ENCODE peak calls at places on chromosomes 1 and 21, in four cellular contexts. One of them, this sample, is unnamed. For H3K9me3, the result is how much of the 10 kb centered on the place peaks cover.

GRCh38 chr1:107529511-107530149 is 388.8 kb downstream of the NTNG1 start:
- DNase-seq in body of pancreas: peak
- DNase-seq in GM23248: peak
- DNase-seq in aorta: no peak
- DNase-seq in this sample: no peak

GRCh38 chr1:226217273-226217672 is 6.2 kb upstream of the MIXL1 start:
- DNase-seq in GM23248: no peak
- DNase-seq in aorta: no peak
- DNase-seq in body of pancreas: no peak
- DNase-seq in this sample: no peak

GRCh38 chr1:33512612-33513011 is 40.2 kb downstream of the ZSCAN20 start:
- DNase-seq in GM23248: no peak
- DNase-seq in body of pancreas: no peak
- DNase-seq in aorta: no peak
- DNase-seq in this sample: no peak

GRCh38 chr1:174953657-174954435 is 45.9 kb upstream of the CACYBP start:
- DNase-seq in body of pancreas: no peak
- DNase-seq in aorta: no peak
- DNase-seq in GM23248: no peak
- DNase-seq in this sample: no peak

GRCh38 chr1:27634166-27634981 is 611 bp downstream of the FGR start:
- DNase-seq in body of pancreas: peak
- DNase-seq in aorta: no peak
- DNase-seq in GM23248: peak
- DNase-seq in this sample: peak

GRCh38 chr1:201020647-201021332 is 2.7 kb downstream of the KIF21B start:
- DNase-seq in body of pancreas: peak
- DNase-seq in aorta: no peak
- DNase-seq in GM23248: no peak
- DNase-seq in this sample: no peak

GRCh38 chr1:153360190-153360589 is 2.5 kb downstream of the S100A9 start:
- DNase-seq in aorta: no peak
- DNase-seq in GM23248: no peak
- DNase-seq in body of pancreas: no peak
- DNase-seq in this sample: no peak

GRCh38 chr21:44426663-44427191 is 28.6 kb upstream of the LRRC3 start:
- DNase-seq in aorta: peak
- DNase-seq in GM23248: no peak
- DNase-seq in body of pancreas: peak
- DNase-seq in this sample: peak

GRCh38 chr1:214401666-214402065 is 120.7 kb downstream of the SMYD2 start:
- DNase-seq in aorta: no peak
- DNase-seq in body of pancreas: no peak
- DNase-seq in GM23248: no peak
- DNase-seq in this sample: no peak

GRCh38 chr1:182392045-182393028 is 747 bp upstream of the GLUL start:
- DNase-seq in GM23248: peak
- DNase-seq in aorta: peak
- DNase-seq in body of pancreas: peak
- DNase-seq in this sample: peak

DNA sequence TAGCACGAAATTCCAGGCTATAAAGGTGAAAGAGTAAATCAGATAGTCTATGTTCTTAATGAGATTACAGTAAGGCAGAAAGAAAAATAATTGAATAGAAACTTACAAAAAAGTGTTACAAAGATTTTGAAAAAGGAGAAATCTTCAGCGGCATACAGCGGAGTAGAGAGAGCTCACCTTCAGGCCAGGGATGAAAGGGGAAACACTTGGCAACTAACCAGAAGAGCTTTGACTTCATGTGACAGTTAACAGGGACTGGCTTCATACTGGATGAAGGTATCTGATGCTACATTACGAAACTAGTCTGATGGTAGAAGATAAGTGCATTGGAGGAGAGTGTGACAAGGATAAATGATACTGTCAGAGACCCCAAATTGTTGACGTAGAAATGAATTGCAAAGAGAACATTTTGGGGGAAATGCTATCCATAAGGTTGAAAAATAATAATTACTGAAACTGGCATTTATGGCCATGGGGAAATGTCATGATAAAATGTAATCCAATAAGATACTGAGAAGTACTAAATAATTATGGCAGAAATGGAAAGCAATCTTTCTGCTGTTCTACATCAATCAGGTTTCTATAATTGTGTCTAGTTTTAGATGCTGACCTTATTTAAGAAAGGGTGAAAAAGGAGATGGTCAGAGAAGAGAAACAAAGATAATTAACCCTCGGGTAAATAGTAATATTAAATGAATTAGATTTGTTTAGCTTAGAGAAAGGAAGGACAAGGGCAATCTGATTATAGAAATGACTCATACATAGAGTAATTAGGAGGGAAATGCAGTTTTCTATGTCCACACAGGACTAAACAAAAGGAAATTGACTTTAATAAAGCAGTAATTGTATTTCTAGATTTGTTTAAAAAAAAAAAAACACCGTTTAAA is 808.7 kb downstream of the NCAM2 start:
- DNase-seq in aorta: no peak
- DNase-seq in GM23248: no peak
- DNase-seq in body of pancreas: no peak
- DNase-seq in this sample: no peak
- H3K9me3 ChIP-seq in aorta: under half
- H3K9me3 ChIP-seq in GM23248: under half
- H3K9me3 ChIP-seq in body of pancreas: under half
- H3K9me3 ChIP-seq in this sample: under half

DNA sequence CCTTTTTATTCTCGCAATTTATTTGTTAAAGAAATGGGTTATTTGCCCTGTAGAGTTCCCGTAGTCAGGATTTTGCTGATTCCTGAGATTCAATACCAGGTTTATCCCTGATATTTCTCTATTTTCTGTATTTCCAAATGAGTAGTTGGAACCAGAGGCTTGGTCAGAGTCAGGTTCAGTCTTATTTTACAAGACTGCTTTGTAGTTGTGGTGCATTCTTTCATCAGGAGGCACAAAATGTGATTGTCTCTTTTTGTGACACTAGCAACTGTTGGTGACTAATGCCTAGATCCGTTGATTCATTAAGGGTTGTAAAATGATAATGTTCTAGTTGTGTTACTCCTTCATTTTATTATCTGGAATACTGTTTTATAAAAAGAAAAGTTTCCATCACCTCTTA is 95.5 kb upstream of the TPTE start:
- DNase-seq in GM23248: no peak
- DNase-seq in aorta: no peak
- DNase-seq in body of pancreas: no peak
- DNase-seq in this sample: no peak
- H3K9me3 ChIP-seq in GM23248: under half
- H3K9me3 ChIP-seq in aorta: under half
- H3K9me3 ChIP-seq in body of pancreas: under half
- H3K9me3 ChIP-seq in this sample: under half

GRCh38 chr21:45959779-45960390 is 21.7 kb upstream of the COL6A1 start:
- DNase-seq in GM23248: no peak
- DNase-seq in body of pancreas: no peak
- DNase-seq in aorta: no peak
- DNase-seq in this sample: no peak

GRCh38 chr21:45965084-45965826 is 16.3 kb upstream of the COL6A1 start:
- DNase-seq in aorta: no peak
- DNase-seq in body of pancreas: no peak
- DNase-seq in GM23248: no peak
- DNase-seq in this sample: no peak

GRCh38 chr21:45963225-45963555 is 18.4 kb upstream of the COL6A1 start:
- DNase-seq in body of pancreas: no peak
- DNase-seq in GM23248: peak
- DNase-seq in aorta: no peak
- DNase-seq in this sample: no peak

GRCh38 chr21:45964649-45965048 is 16.9 kb upstream of the COL6A1 start:
- DNase-seq in aorta: no peak
- DNase-seq in body of pancreas: no peak
- DNase-seq in GM23248: no peak
- DNase-seq in this sample: no peak

GRCh38 chr21:45962531-45963224 is 18.9 kb upstream of the COL6A1 start:
- DNase-seq in GM23248: peak
- DNase-seq in body of pancreas: no peak
- DNase-seq in aorta: no peak
- DNase-seq in this sample: no peak
- H3K9me3 ChIP-seq in GM23248: under half
- H3K9me3 ChIP-seq in body of pancreas: under half
- H3K9me3 ChIP-seq in aorta: under half
- H3K9me3 ChIP-seq in this sample: under half

GRCh38 chr1:96727860-96728259 is 6.3 kb downstream of the PTBP2 start:
- DNase-seq in body of pancreas: no peak
- DNase-seq in GM23248: no peak
- DNase-seq in aorta: no peak
- DNase-seq in this sample: no peak
- H3K9me3 ChIP-seq in body of pancreas: under half
- H3K9me3 ChIP-seq in GM23248: under half
- H3K9me3 ChIP-seq in aorta: under half
- H3K9me3 ChIP-seq in this sample: under half

GRCh38 chr1:248268178-248268577 is 9.6 kb downstream of the OR2T33 start:
- DNase-seq in GM23248: no peak
- DNase-seq in body of pancreas: no peak
- DNase-seq in aorta: no peak
- DNase-seq in this sample: no peak
- H3K9me3 ChIP-seq in GM23248: under half
- H3K9me3 ChIP-seq in body of pancreas: under half
- H3K9me3 ChIP-seq in aorta: under half
- H3K9me3 ChIP-seq in this sample: under half

GRCh38 chr1:82018319-82018718 is 217.6 kb downstream of the ADGRL2 start:
- DNase-seq in body of pancreas: no peak
- DNase-seq in aorta: no peak
- DNase-seq in GM23248: no peak
- DNase-seq in this sample: no peak
- H3K9me3 ChIP-seq in body of pancreas: under half
- H3K9me3 ChIP-seq in aorta: under half
- H3K9me3 ChIP-seq in GM23248: under half
- H3K9me3 ChIP-seq in this sample: under half

DNA sequence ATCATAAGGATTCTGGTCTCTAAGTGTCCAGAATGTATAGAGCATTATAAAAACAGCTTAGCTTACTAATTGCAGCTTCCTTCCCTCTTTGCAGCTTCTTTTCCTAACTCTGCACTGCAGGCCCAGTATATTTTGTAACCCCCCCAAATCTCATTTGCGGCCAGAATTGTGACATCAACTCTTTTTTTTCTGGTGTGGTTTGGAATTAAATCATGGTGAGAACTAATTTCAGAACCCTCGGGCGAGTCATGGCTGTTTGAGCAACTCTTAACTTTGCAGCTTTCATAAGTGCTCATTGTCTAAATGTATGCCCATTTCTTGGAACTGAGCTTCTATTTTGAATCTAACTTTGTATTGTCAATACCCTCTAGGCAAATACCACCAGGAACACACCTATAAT is 187.4 kb downstream of the CYYR1 start:
- DNase-seq in GM23248: peak
- DNase-seq in body of pancreas: no peak
- DNase-seq in aorta: no peak
- DNase-seq in this sample: no peak
- H3K9me3 ChIP-seq in GM23248: under half
- H3K9me3 ChIP-seq in body of pancreas: under half
- H3K9me3 ChIP-seq in aorta: under half
- H3K9me3 ChIP-seq in this sample: under half

DNA sequence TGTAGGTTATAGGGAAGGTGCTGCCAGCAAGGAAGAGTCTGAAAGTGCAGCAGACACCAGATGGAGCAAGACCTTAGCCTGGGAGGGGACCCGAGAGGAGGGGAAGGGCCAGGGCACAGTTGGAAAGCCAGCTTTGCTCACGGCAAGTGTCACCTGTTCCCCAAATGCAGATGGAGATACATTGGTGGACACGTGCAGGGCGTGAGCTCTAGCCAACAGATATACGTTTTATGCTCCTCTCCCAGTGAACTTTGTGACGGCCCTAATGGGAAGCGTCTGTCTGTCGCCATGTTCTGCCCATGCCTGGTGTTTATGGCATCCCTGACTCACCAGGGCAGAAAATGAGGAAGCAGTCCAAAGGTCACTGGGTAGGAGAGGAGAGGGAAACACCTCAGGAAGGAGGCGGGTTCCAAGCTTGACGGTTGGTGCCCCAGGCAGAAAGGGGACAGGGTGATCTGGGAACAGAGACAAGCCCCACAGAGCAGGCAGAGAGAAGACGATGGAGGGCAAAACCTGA is 7.6 kb downstream of the GPA33 start:
- DNase-seq in GM23248: no peak
- DNase-seq in aorta: peak
- DNase-seq in body of pancreas: peak
- DNase-seq in this sample: peak
- H3K9me3 ChIP-seq in GM23248: under half
- H3K9me3 ChIP-seq in aorta: under half
- H3K9me3 ChIP-seq in body of pancreas: under half
- H3K9me3 ChIP-seq in this sample: under half

This sample was measured in upper lobe of left lung.